ENCODE peak calls at places on chromosomes 3 and 15, in nine cellular contexts. One of them, this sample, is unnamed.

GRCh38 chr3:146280859-146281258 is 30.0 kb upstream of the PLSCR4 start:
- DNase-seq in SK-N-SH: no peak
- DNase-seq in K562: no peak
- DNase-seq in Panc1: no peak
- DNase-seq in HCT116: no peak
- DNase-seq in GM12878: no peak
- DNase-seq in HepG2: no peak
- DNase-seq in GM23338: no peak
- DNase-seq in A549: no peak
- DNase-seq in this sample: no peak

GRCh38 chr3:50345008-50345407 is 524 bp downstream of the ZMYND10 start:
- DNase-seq in HepG2: no peak
- DNase-seq in GM12878: no peak
- DNase-seq in A549: no peak
- DNase-seq in Panc1: no peak
- DNase-seq in SK-N-SH: no peak
- DNase-seq in HCT116: no peak
- DNase-seq in K562: no peak
- DNase-seq in GM23338: no peak
- DNase-seq in this sample: no peak

GRCh38 chr15:83209333-83209732 is 1.7 kb upstream of the HDGFL3 start:
- DNase-seq in Panc1: no peak
- DNase-seq in GM23338: peak
- DNase-seq in K562: no peak
- DNase-seq in SK-N-SH: no peak
- DNase-seq in GM12878: no peak
- DNase-seq in A549: no peak
- DNase-seq in HCT116: no peak
- DNase-seq in HepG2: peak
- DNase-seq in this sample: no peak

GRCh38 chr3:73175698-73176097 is 114.2 kb downstream of the EBLN2 start:
- DNase-seq in HepG2: no peak
- DNase-seq in GM23338: peak
- DNase-seq in HCT116: no peak
- DNase-seq in A549: no peak
- DNase-seq in GM12878: no peak
- DNase-seq in K562: no peak
- DNase-seq in SK-N-SH: no peak
- DNase-seq in Panc1: no peak
- DNase-seq in this sample: no peak

GRCh38 chr15:78937132-78937739 is 7.6 kb downstream of the CTSH start:
- DNase-seq in HCT116: no peak
- DNase-seq in A549: no peak
- DNase-seq in K562: peak
- DNase-seq in HepG2: no peak
- DNase-seq in GM12878: no peak
- DNase-seq in SK-N-SH: no peak
- DNase-seq in GM23338: no peak
- DNase-seq in Panc1: no peak
- DNase-seq in this sample: no peak

GRCh38 chr15:96353931-96354730 is 23.6 kb downstream of the NR2F2 start:
- DNase-seq in HepG2: no peak
- DNase-seq in K562: peak
- DNase-seq in GM23338: peak
- DNase-seq in HCT116: no peak
- DNase-seq in GM12878: no peak
- DNase-seq in A549: no peak
- DNase-seq in Panc1: no peak
- DNase-seq in SK-N-SH: no peak
- DNase-seq in this sample: peak

GRCh38 chr3:100781311-100781710 is 72.0 kb downstream of the TFG start:
- DNase-seq in A549: no peak
- DNase-seq in GM12878: no peak
- DNase-seq in HepG2: no peak
- DNase-seq in Panc1: no peak
- DNase-seq in HCT116: no peak
- DNase-seq in SK-N-SH: no peak
- DNase-seq in GM23338: no peak
- DNase-seq in K562: no peak
- DNase-seq in this sample: no peak

GRCh38 chr3:46970391-46971091 is 6.0 kb downstream of the CCDC12 start:
- DNase-seq in HCT116: no peak
- DNase-seq in A549: no peak
- DNase-seq in GM12878: no peak
- DNase-seq in SK-N-SH: no peak
- DNase-seq in K562: peak
- DNase-seq in GM23338: no peak
- DNase-seq in Panc1: no peak
- DNase-seq in HepG2: peak
- DNase-seq in this sample: no peak

GRCh38 chr3:134370611-134371451 is 3.4 kb downstream of the AMOTL2 start:
- DNase-seq in SK-N-SH: no peak
- DNase-seq in GM23338: no peak
- DNase-seq in HCT116: no peak
- DNase-seq in K562: no peak
- DNase-seq in A549: no peak
- DNase-seq in HepG2: no peak
- DNase-seq in GM12878: no peak
- DNase-seq in Panc1: no peak
- DNase-seq in this sample: no peak

GRCh38 chr15:101498076-101498730 is 8.7 kb upstream of the PCSK6 start:
- DNase-seq in GM23338: no peak
- DNase-seq in SK-N-SH: no peak
- DNase-seq in A549: no peak
- DNase-seq in HepG2: no peak
- DNase-seq in Panc1: no peak
- DNase-seq in K562: peak
- DNase-seq in GM12878: no peak
- DNase-seq in HCT116: no peak
- DNase-seq in this sample: no peak

GRCh38 chr3:43709022-43709421 is 18.3 kb downstream of the ABHD5 start:
- DNase-seq in GM12878: no peak
- DNase-seq in HCT116: no peak
- DNase-seq in K562: no peak
- DNase-seq in HepG2: peak
- DNase-seq in SK-N-SH: no peak
- DNase-seq in Panc1: no peak
- DNase-seq in GM23338: no peak
- DNase-seq in A549: no peak
- DNase-seq in this sample: peak

GRCh38 chr15:77557178-77557960 is 75.3 kb downstream of the LINGO1 start:
- DNase-seq in GM12878: no peak
- DNase-seq in GM23338: no peak
- DNase-seq in HCT116: no peak
- DNase-seq in HepG2: no peak
- DNase-seq in SK-N-SH: no peak
- DNase-seq in A549: no peak
- DNase-seq in K562: peak
- DNase-seq in Panc1: no peak
- DNase-seq in this sample: no peak

GRCh38 chr15:64919721-64920120 is 8.0 kb downstream of the ANKDD1A start:
- DNase-seq in Panc1: no peak
- DNase-seq in GM23338: no peak
- DNase-seq in GM12878: no peak
- DNase-seq in HepG2: no peak
- DNase-seq in A549: no peak
- DNase-seq in SK-N-SH: peak
- DNase-seq in K562: no peak
- DNase-seq in HCT116: no peak
- DNase-seq in this sample: no peak

GRCh38 chr15:64912926-64913325 is 1.2 kb downstream of the ANKDD1A start:
- DNase-seq in A549: no peak
- DNase-seq in HepG2: no peak
- DNase-seq in GM23338: no peak
- DNase-seq in K562: no peak
- DNase-seq in GM12878: no peak
- DNase-seq in HCT116: no peak
- DNase-seq in SK-N-SH: peak
- DNase-seq in Panc1: no peak
- DNase-seq in this sample: no peak

GRCh38 chr15:64915518-64916227 is 4.0 kb downstream of the ANKDD1A start:
- DNase-seq in A549: no peak
- DNase-seq in GM12878: no peak
- DNase-seq in HepG2: no peak
- DNase-seq in SK-N-SH: no peak
- DNase-seq in HCT116: no peak
- DNase-seq in Panc1: no peak
- DNase-seq in GM23338: peak
- DNase-seq in K562: no peak
- DNase-seq in this sample: no peak

GRCh38 chr15:64917211-64917610 is 5.5 kb downstream of the ANKDD1A start:
- DNase-seq in SK-N-SH: peak
- DNase-seq in GM12878: no peak
- DNase-seq in Panc1: no peak
- DNase-seq in HCT116: no peak
- DNase-seq in HepG2: no peak
- DNase-seq in K562: no peak
- DNase-seq in GM23338: no peak
- DNase-seq in A549: no peak
- DNase-seq in this sample: no peak

GRCh38 chr15:64916365-64916764 is 4.7 kb downstream of the ANKDD1A start:
- DNase-seq in HepG2: no peak
- DNase-seq in K562: no peak
- DNase-seq in GM23338: no peak
- DNase-seq in HCT116: no peak
- DNase-seq in Panc1: no peak
- DNase-seq in A549: no peak
- DNase-seq in SK-N-SH: peak
- DNase-seq in GM12878: no peak
- DNase-seq in this sample: no peak
- TF ChIP-seq REST in HepG2: no peak
- TF ChIP-seq REST in K562: no peak
- TF ChIP-seq REST in GM23338: no peak
- TF ChIP-seq REST in HCT116: no peak
- TF ChIP-seq REST in Panc1: no peak
- TF ChIP-seq REST in A549: no peak
- TF ChIP-seq REST in SK-N-SH: no peak
- TF ChIP-seq REST in GM12878: no peak
- TF ChIP-seq REST in this sample: no peak

DNA sequence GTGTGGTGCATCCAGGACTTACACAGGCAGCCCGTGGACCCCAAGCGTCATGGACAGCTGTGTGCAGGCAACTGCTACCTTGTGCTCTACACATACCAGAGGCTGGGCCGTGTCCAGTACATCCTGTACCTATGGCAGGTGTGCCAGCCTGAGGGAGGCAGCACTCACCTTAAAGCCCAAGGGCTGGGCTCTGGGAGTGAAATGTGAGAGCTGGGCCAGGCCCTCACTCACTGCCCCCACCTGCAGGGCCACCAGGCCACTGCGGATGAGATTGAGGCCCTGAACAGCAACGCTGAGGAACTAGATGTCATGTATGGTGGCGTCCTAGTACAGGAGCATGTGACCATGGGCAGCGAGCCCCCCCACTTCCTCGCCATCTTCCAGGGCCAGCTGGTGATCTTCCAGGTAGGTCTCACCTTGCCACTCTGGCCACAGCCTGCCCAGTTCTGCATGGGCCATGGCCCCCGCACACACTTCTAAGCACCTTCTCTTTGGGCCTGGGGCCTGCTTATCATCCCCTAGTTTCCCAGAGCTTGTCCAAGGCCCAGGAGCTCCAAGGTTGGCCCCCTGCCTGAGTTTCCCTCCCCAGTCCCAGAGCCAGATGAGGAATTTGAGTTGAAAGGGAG is 11.0 kb downstream of the VILL start:
- DNase-seq in A549: peak
- DNase-seq in HCT116: no peak
- DNase-seq in GM23338: peak
- DNase-seq in K562: no peak
- DNase-seq in HepG2: no peak
- DNase-seq in Panc1: no peak
- DNase-seq in GM12878: no peak
- DNase-seq in SK-N-SH: no peak
- DNase-seq in this sample: no peak
- H3K27ac ChIP-seq in A549: no peak
- H3K27ac ChIP-seq in HCT116: no peak
- H3K27ac ChIP-seq in GM23338: no peak
- H3K27ac ChIP-seq in K562: no peak
- H3K27ac ChIP-seq in HepG2: no peak
- H3K27ac ChIP-seq in Panc1: no peak
- H3K27ac ChIP-seq in GM12878: no peak
- H3K27ac ChIP-seq in SK-N-SH: no peak
- H3K27ac ChIP-seq in this sample: no peak

DNA sequence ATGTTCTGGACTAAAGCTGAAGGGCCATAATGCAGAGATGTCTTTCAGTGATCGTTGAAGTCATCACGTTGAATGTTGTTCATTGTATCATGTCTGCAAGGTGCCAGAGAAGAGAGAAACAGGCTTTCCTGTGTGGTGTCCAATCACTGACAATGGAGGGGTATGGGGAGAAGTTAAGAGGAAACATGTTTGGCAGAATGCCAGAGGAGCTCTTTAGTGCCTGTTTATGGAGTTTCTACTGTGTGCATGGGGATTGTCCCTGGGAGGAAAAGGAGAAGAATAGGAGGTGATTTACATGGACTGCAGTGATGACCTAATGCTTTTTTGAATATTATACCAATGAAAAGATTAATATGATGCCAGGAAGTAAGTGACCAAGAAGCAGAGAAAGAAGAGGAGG is 11.7 kb downstream of the SCAANT1 start:
- DNase-seq in A549: no peak
- DNase-seq in HCT116: no peak
- DNase-seq in SK-N-SH: peak
- DNase-seq in K562: no peak
- DNase-seq in GM12878: no peak
- DNase-seq in Panc1: no peak
- DNase-seq in GM23338: no peak
- DNase-seq in HepG2: no peak
- DNase-seq in this sample: no peak
- TF ChIP-seq REST in A549: no peak
- TF ChIP-seq REST in HCT116: no peak
- TF ChIP-seq REST in SK-N-SH: no peak
- TF ChIP-seq REST in K562: no peak
- TF ChIP-seq REST in GM12878: no peak
- TF ChIP-seq REST in Panc1: no peak
- TF ChIP-seq REST in GM23338: no peak
- TF ChIP-seq REST in HepG2: no peak
- TF ChIP-seq REST in this sample: no peak

GRCh38 chr3:187368765-187369450 is 723 bp downstream of the RTP4 start:
- DNase-seq in HepG2: no peak
- DNase-seq in GM23338: no peak
- DNase-seq in Panc1: no peak
- DNase-seq in K562: no peak
- DNase-seq in SK-N-SH: no peak
- DNase-seq in GM12878: no peak
- DNase-seq in A549: no peak
- DNase-seq in HCT116: no peak
- DNase-seq in this sample: peak

GRCh38 chr3:187367561-187368103 is 553 bp upstream of the RTP4 start:
- DNase-seq in K562: no peak
- DNase-seq in SK-N-SH: no peak
- DNase-seq in HepG2: no peak
- DNase-seq in GM23338: no peak
- DNase-seq in GM12878: no peak
- DNase-seq in Panc1: no peak
- DNase-seq in HCT116: no peak
- DNase-seq in A549: no peak
- DNase-seq in this sample: no peak

GRCh38 chr3:187368251-187368733 is at the start of gene RTP4:
- DNase-seq in HCT116: no peak
- DNase-seq in A549: no peak
- DNase-seq in SK-N-SH: no peak
- DNase-seq in K562: no peak
- DNase-seq in Panc1: peak
- DNase-seq in HepG2: peak
- DNase-seq in GM23338: no peak
- DNase-seq in GM12878: peak
- DNase-seq in this sample: no peak

GRCh38 chr3:187370051-187370450 is 1.9 kb downstream of the RTP4 start:
- DNase-seq in GM12878: no peak
- DNase-seq in Panc1: no peak
- DNase-seq in HepG2: no peak
- DNase-seq in K562: no peak
- DNase-seq in GM23338: no peak
- DNase-seq in SK-N-SH: no peak
- DNase-seq in A549: no peak
- DNase-seq in HCT116: no peak
- DNase-seq in this sample: no peak
- H3K27ac ChIP-seq in GM12878: no peak
- H3K27ac ChIP-seq in Panc1: no peak
- H3K27ac ChIP-seq in HepG2: no peak
- H3K27ac ChIP-seq in K562: no peak
- H3K27ac ChIP-seq in GM23338: no peak
- H3K27ac ChIP-seq in SK-N-SH: no peak
- H3K27ac ChIP-seq in A549: no peak
- H3K27ac ChIP-seq in HCT116: no peak
- H3K27ac ChIP-seq in this sample: no peak